ENCODE peak calls at places on chromosomes 7 and 10, in six cellular contexts. One of them, this sample, is unnamed.

GRCh38 chr7:35036361-35037171 is 719 bp downstream of the DPY19L1 start:
- DNase-seq in stimulated activated effector memory CD8-positive, alpha-beta T cell treated with anti-CD3 and anti-CD28 coated beads, Interleukin-12 subunit alpha, Interleukin-12 subunit beta, amount 100 ng/mL, for 72 hours: peak
- DNase-seq in H9: peak
- DNase-seq in GM10248: peak
- DNase-seq in OCI-LY7: peak
- DNase-seq in endothelial cell: peak
- DNase-seq in this sample: peak

GRCh38 chr7:155803418-155804376 is 8.6 kb downstream of the SHH start:
- DNase-seq in stimulated activated effector memory CD8-positive, alpha-beta T cell treated with anti-CD3 and anti-CD28 coated beads, Interleukin-12 subunit alpha, Interleukin-12 subunit beta, amount 100 ng/mL, for 72 hours: no peak
- DNase-seq in H9: peak
- DNase-seq in GM10248: no peak
- DNase-seq in OCI-LY7: no peak
- DNase-seq in endothelial cell: peak
- DNase-seq in this sample: peak

GRCh38 chr10:7818295-7819125 is at the start of gene TAF3:
- DNase-seq in stimulated activated effector memory CD8-positive, alpha-beta T cell treated with anti-CD3 and anti-CD28 coated beads, Interleukin-12 subunit alpha, Interleukin-12 subunit beta, amount 100 ng/mL, for 72 hours: peak
- DNase-seq in H9: peak
- DNase-seq in GM10248: peak
- DNase-seq in OCI-LY7: peak
- DNase-seq in endothelial cell: peak
- DNase-seq in this sample: peak

GRCh38 chr10:69239816-69240434 is 19.8 kb downstream of the HKDC1 start:
- DNase-seq in stimulated activated effector memory CD8-positive, alpha-beta T cell treated with anti-CD3 and anti-CD28 coated beads, Interleukin-12 subunit alpha, Interleukin-12 subunit beta, amount 100 ng/mL, for 72 hours: no peak
- DNase-seq in H9: no peak
- DNase-seq in GM10248: no peak
- DNase-seq in OCI-LY7: no peak
- DNase-seq in endothelial cell: no peak
- DNase-seq in this sample: no peak

GRCh38 chr7:138350701-138351357 is 109.2 kb upstream of the TRIM24 start:
- DNase-seq in stimulated activated effector memory CD8-positive, alpha-beta T cell treated with anti-CD3 and anti-CD28 coated beads, Interleukin-12 subunit alpha, Interleukin-12 subunit beta, amount 100 ng/mL, for 72 hours: no peak
- DNase-seq in H9: no peak
- DNase-seq in GM10248: no peak
- DNase-seq in OCI-LY7: no peak
- DNase-seq in endothelial cell: no peak
- DNase-seq in this sample: no peak

GRCh38 chr10:34163075-34163905 is 651.8 kb downstream of the PARD3 start:
- DNase-seq in stimulated activated effector memory CD8-positive, alpha-beta T cell treated with anti-CD3 and anti-CD28 coated beads, Interleukin-12 subunit alpha, Interleukin-12 subunit beta, amount 100 ng/mL, for 72 hours: no peak
- DNase-seq in H9: no peak
- DNase-seq in GM10248: no peak
- DNase-seq in OCI-LY7: no peak
- DNase-seq in endothelial cell: no peak
- DNase-seq in this sample: no peak

GRCh38 chr7:101917566-101917965 is 100.1 kb downstream of the CUX1 start:
- DNase-seq in stimulated activated effector memory CD8-positive, alpha-beta T cell treated with anti-CD3 and anti-CD28 coated beads, Interleukin-12 subunit alpha, Interleukin-12 subunit beta, amount 100 ng/mL, for 72 hours: no peak
- DNase-seq in H9: no peak
- DNase-seq in GM10248: no peak
- DNase-seq in OCI-LY7: no peak
- DNase-seq in endothelial cell: no peak
- DNase-seq in this sample: no peak

GRCh38 chr10:583433-583832 is 106.0 kb downstream of the DIP2C start:
- DNase-seq in stimulated activated effector memory CD8-positive, alpha-beta T cell treated with anti-CD3 and anti-CD28 coated beads, Interleukin-12 subunit alpha, Interleukin-12 subunit beta, amount 100 ng/mL, for 72 hours: no peak
- DNase-seq in H9: no peak
- DNase-seq in GM10248: no peak
- DNase-seq in OCI-LY7: no peak
- DNase-seq in endothelial cell: no peak
- DNase-seq in this sample: no peak

GRCh38 chr10:29245476-29245875 is 43.4 kb upstream of the LYZL1 start:
- DNase-seq in stimulated activated effector memory CD8-positive, alpha-beta T cell treated with anti-CD3 and anti-CD28 coated beads, Interleukin-12 subunit alpha, Interleukin-12 subunit beta, amount 100 ng/mL, for 72 hours: no peak
- DNase-seq in H9: no peak
- DNase-seq in GM10248: no peak
- DNase-seq in OCI-LY7: no peak
- DNase-seq in endothelial cell: no peak
- DNase-seq in this sample: no peak

GRCh38 chr10:103660364-103661197 is 167.1 kb downstream of the NEURL1 start:
- DNase-seq in stimulated activated effector memory CD8-positive, alpha-beta T cell treated with anti-CD3 and anti-CD28 coated beads, Interleukin-12 subunit alpha, Interleukin-12 subunit beta, amount 100 ng/mL, for 72 hours: peak
- DNase-seq in H9: no peak
- DNase-seq in GM10248: peak
- DNase-seq in OCI-LY7: no peak
- DNase-seq in endothelial cell: no peak
- DNase-seq in this sample: peak